ENCODE peak calls at places on chromosomes 11 and 22, in four cellular contexts. One of them, this sample, is unnamed.

GRCh38 chr11:117654856-117655255 is 142.2 kb downstream of the DSCAML1 start:
- DNase-seq in HCT116: no peak
- DNase-seq in H1: no peak
- DNase-seq in HepG2: no peak
- DNase-seq in this sample: no peak

GRCh38 chr11:88281317-88281712 is 56.2 kb downstream of the CTSC start:
- DNase-seq in HCT116: no peak
- DNase-seq in HepG2: no peak
- DNase-seq in H1: no peak
- DNase-seq in this sample: no peak

GRCh38 chr11:89203814-89204213 is 26.1 kb downstream of the TYR start:
- DNase-seq in H1: no peak
- DNase-seq in HepG2: no peak
- DNase-seq in HCT116: no peak
- DNase-seq in this sample: no peak

GRCh38 chr11:93849751-93850584 is 450 bp downstream of the VSTM5 start:
- DNase-seq in H1: no peak
- DNase-seq in HepG2: no peak
- DNase-seq in HCT116: no peak
- DNase-seq in this sample: peak; percentile 41

GRCh38 chr22:46233231-46233630 is 16.9 kb downstream of the CDPF1 start:
- DNase-seq in H1: no peak
- DNase-seq in HCT116: no peak
- DNase-seq in HepG2: no peak
- DNase-seq in this sample: no peak

GRCh38 chr11:117419136-117419914 is 91.7 kb downstream of the CEP164 start:
- DNase-seq in H1: no peak
- DNase-seq in HCT116: no peak
- DNase-seq in HepG2: no peak
- DNase-seq in this sample: no peak

GRCh38 chr22:46247443-46247975 is 2.6 kb downstream of the CDPF1 start:
- DNase-seq in H1: no peak
- DNase-seq in HCT116: no peak
- DNase-seq in HepG2: no peak
- DNase-seq in this sample: no peak

GRCh38 chr11:57476883-57477506 is 16.7 kb downstream of the RTN4RL2 start:
- DNase-seq in H1: no peak
- DNase-seq in HCT116: no peak
- DNase-seq in HepG2: no peak
- DNase-seq in this sample: no peak

GRCh38 chr11:45366839-45367238 is 80.7 kb upstream of the SYT13 start:
- DNase-seq in HepG2: no peak
- DNase-seq in H1: no peak
- DNase-seq in HCT116: no peak
- DNase-seq in this sample: no peak

GRCh38 chr11:107478922-107479321 is 21.3 kb upstream of the CWF19L2 start:
- DNase-seq in HCT116: no peak
- DNase-seq in H1: no peak
- DNase-seq in HepG2: no peak
- DNase-seq in this sample: no peak

GRCh38 chr22:22164541-22165272 is 79.9 kb upstream of the VPREB1 start:
- DNase-seq in H1: no peak
- DNase-seq in HepG2: no peak
- DNase-seq in HCT116: no peak
- DNase-seq in this sample: no peak

GRCh38 chr22:18060646-18061620 is 16.9 kb upstream of the PEX26 start:
- DNase-seq in HCT116: no peak
- DNase-seq in H1: no peak
- DNase-seq in HepG2: peak; percentile 88
- DNase-seq in this sample: no peak

GRCh38 chr11:83881428-83881827 is 595.3 kb upstream of the CCDC90B start:
- DNase-seq in HepG2: no peak
- DNase-seq in HCT116: no peak
- DNase-seq in H1: no peak
- DNase-seq in this sample: no peak

GRCh38 chr11:74989269-74989655 is 529 bp downstream of the NEU3 start:
- DNase-seq in HCT116: no peak
- DNase-seq in HepG2: no peak
- DNase-seq in H1: no peak
- DNase-seq in this sample: peak; percentile 26

GRCh38 chr11:78000193-78000592 is 5.7 kb upstream of the INTS4 start:
- DNase-seq in HepG2: peak; percentile 70
- DNase-seq in H1: no peak
- DNase-seq in HCT116: peak; percentile 68
- DNase-seq in this sample: peak; percentile 62

DNA sequence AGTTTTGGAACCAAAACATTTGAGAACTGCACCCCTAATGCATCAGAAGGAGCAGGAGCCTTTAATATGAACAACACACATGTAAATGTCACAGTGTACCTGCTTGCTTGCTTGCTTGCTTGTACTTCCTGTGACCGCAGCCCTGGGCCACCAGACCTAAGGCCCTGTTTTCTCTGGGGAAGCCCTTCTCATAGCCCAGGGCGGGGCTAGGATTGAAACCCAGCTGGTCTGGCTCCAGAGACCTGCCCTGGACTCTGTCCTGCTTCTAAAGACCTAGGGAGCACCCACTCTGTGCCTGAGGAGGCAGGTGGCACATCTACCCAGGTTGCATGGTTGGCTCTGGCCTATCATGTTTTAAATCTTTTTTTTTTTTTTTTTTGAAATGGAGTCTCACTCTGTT is 7.6 kb upstream of the MCM5 start:
- DNase-seq in HepG2: no peak
- DNase-seq in H1: no peak
- DNase-seq in HCT116: no peak
- DNase-seq in this sample: no peak
- TF ChIP-seq FOSL1 in HepG2: no peak
- TF ChIP-seq FOSL1 in H1: no peak
- TF ChIP-seq FOSL1 in HCT116: no peak
- TF ChIP-seq FOSL1 in this sample: no peak

GRCh38 chr11:125671561-125671960 is 9.1 kb downstream of the ACRV1 start:
- DNase-seq in HCT116: no peak
- DNase-seq in HepG2: no peak
- DNase-seq in H1: no peak
- DNase-seq in this sample: no peak
- TF ChIP-seq FOSL1 in HCT116: no peak
- TF ChIP-seq FOSL1 in HepG2: no peak
- TF ChIP-seq FOSL1 in H1: no peak
- TF ChIP-seq FOSL1 in this sample: no peak

GRCh38 chr11:128551641-128552335 is 35.6 kb downstream of the ETS1 start:
- DNase-seq in H1: no peak
- DNase-seq in HCT116: no peak
- DNase-seq in HepG2: no peak
- DNase-seq in this sample: no peak

GRCh38 chr11:128555606-128556005 is 31.8 kb downstream of the ETS1 start:
- DNase-seq in HCT116: peak; percentile 13
- DNase-seq in HepG2: peak; percentile 6
- DNase-seq in H1: no peak
- DNase-seq in this sample: no peak

GRCh38 chr11:128553662-128554392 is 33.5 kb downstream of the ETS1 start:
- DNase-seq in HepG2: no peak
- DNase-seq in H1: no peak
- DNase-seq in HCT116: no peak
- DNase-seq in this sample: no peak

GRCh38 chr11:128550967-128551522 is 36.3 kb downstream of the ETS1 start:
- DNase-seq in HCT116: no peak
- DNase-seq in HepG2: no peak
- DNase-seq in H1: no peak
- DNase-seq in this sample: no peak

DNA sequence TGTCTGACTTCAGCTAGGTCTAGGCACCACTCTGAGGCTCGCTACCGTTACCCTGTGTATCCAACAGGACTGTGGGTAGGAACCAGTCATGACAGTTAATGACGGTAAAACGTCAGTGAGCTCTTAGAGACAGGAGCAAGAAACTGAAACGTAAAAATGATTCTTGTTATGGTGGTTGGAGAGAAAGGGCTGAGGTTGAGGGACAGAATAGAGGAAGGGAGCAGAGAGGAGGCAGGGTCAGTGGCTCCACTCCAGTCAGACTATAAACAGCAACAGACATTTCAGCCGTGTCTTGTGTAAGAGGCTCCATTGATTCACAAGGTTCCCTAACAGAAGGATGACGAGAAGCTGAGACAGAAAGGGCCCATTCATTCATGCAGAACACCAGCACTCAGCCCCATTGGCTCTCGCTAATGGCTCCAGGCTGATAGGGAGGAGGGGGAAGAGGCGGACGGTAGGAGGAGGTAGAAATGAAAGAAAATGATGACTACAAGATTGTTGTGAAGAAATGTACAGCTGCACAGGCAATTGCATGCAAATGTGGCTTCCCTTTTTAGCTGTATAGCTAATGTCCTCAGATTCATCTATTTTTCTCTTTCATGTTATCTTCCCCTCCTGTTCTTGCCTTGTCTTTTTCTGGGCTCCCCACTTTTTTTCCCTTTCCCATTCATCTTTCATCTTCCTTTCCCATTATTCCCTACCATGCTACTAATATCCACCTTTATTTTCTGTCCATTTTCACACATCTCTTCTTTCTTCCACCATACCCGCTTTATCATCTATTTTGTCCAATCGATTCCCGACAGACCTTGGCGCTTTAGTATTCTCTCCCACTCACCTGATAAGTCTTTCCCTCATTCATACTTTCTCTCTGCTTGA is 34.3 kb downstream of the ETS1 start:
- DNase-seq in HCT116: no peak
- DNase-seq in H1: no peak
- DNase-seq in HepG2: no peak
- DNase-seq in this sample: no peak
- TF ChIP-seq FOSL1 in HCT116: no peak
- TF ChIP-seq FOSL1 in H1: no peak
- TF ChIP-seq FOSL1 in HepG2: no peak
- TF ChIP-seq FOSL1 in this sample: no peak

DNA sequence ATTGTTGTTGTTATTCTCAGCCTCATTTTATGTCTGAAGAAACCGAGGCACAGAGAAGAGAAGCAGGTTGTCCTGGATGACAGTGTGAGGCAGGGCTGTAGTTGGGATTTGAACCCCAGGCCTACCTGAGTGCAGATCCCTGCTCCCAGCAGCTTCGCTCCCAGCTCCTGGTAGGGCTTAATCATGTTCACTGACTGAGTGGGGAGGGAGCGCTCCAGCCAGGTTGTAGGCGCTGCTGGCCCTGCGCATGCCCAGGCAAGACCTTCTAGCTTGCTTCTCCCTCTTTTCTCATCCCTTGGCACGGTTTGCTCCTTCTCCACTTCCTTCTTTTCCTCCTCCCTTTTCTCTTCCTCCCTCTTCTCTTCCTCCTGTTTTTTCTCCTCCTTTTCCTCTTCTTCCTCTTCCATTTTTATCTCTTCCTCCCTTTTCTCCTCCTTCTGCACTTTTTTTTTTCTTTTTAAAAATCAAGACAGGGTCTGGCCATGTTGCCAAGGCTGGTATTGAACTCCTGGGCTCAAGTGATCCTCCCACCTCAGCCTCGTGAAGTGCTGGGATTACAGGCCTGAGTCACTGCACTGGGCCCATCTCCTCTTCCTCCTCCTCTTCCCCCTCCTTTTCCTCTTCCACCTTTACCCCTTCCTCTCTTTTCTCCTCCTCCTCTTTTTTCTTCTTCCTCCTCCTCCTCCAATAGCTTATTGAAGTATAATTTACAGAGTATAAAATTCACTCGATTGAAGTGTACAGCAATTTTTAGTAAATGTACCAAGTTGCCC is 109.3 kb downstream of the KIAA1671 start:
- DNase-seq in HepG2: no peak
- DNase-seq in H1: no peak
- DNase-seq in HCT116: no peak
- DNase-seq in this sample: no peak
- TF ChIP-seq FOSL1 in HepG2: no peak
- TF ChIP-seq FOSL1 in H1: no peak
- TF ChIP-seq FOSL1 in HCT116: no peak
- TF ChIP-seq FOSL1 in this sample: no peak

GRCh38 chr22:28904211-28904808 is 20.9 kb downstream of the ZNRF3 start:
- DNase-seq in H1: no peak
- DNase-seq in HCT116: no peak
- DNase-seq in HepG2: no peak
- DNase-seq in this sample: no peak
- TF ChIP-seq FOSL1 in H1: no peak
- TF ChIP-seq FOSL1 in HCT116: no peak
- TF ChIP-seq FOSL1 in HepG2: no peak
- TF ChIP-seq FOSL1 in this sample: no peak

DNA sequence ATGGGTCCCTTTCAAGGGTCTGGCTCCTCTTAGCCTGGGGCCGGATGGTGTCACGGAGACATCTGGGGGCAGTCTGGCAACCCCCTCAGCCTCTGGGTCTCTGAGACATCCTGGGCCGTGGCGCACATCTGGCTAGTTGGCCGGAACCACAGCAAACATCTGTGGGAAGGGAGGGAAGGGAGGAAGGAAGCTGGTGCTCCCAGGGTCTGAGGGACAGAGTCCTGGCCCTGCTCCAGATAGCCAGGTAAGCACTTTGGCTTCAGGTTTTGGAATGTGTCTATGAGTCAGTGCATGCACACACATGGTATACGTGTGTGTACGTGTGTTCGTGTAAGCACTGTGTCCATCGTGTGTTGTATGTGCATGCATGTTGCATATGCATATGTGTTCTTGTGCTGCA is 225.1 kb downstream of the MN1 start:
- DNase-seq in HCT116: no peak
- DNase-seq in H1: no peak
- DNase-seq in HepG2: no peak
- DNase-seq in this sample: no peak
- TF ChIP-seq FOSL1 in HCT116: no peak
- TF ChIP-seq FOSL1 in H1: no peak
- TF ChIP-seq FOSL1 in HepG2: no peak
- TF ChIP-seq FOSL1 in this sample: no peak

DNA sequence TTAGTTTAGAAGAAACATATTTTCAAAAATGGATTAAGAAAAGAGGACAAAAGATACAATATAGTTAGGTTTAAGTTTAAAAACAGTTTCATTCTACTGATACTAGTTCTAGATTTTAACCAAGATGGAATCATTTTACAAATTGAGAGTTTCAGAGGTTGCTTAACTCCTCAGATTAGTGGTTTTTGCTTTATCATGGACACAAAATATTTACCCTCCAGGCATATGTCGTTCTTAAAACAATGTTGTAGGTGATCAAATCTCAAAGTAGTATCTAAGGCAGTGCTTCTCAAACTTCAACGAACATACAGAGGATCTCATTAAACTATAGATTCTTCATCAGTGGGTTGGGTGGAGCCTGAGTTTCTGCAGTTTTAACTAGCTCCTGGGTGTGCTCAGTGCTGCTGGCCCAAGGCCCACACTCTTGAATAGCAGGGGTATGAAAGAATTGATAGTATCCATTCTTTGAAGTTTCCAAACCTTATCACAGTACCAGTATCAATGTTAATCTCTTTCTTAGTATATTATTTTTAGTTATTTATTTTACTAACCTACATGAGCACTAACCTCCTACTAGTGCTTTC is 48.0 kb downstream of the YAP1 start:
- DNase-seq in HepG2: no peak
- DNase-seq in H1: no peak
- DNase-seq in HCT116: no peak
- DNase-seq in this sample: no peak
- TF ChIP-seq FOSL1 in HepG2: no peak
- TF ChIP-seq FOSL1 in H1: no peak
- TF ChIP-seq FOSL1 in HCT116: no peak
- TF ChIP-seq FOSL1 in this sample: no peak

GRCh38 chr11:66278396-66279091 is 569 bp downstream of the CNIH2 start:
- DNase-seq in HCT116: no peak
- DNase-seq in HepG2: no peak
- DNase-seq in H1: no peak
- DNase-seq in this sample: peak; percentile 67
- TF ChIP-seq FOSL1 in HCT116: no peak
- TF ChIP-seq FOSL1 in HepG2: no peak
- TF ChIP-seq FOSL1 in H1: no peak
- TF ChIP-seq FOSL1 in this sample: no peak

This sample was measured in K562.